ENCODE peak calls at places on chromosomes 3 and 15, in five cellular contexts. B, T, F, Z and L are unnamed samples.

GRCh38 chr3:170079466-170080165 is 41.8 kb downstream of the GPR160 start:
- DNase-seq in T (no peak), F (no peak), B (peak; percentile 18), Z (no peak), L (no peak)

GRCh38 chr3:159848348-159849118 is 140.1 kb upstream of the IL12A start:
- DNase-seq in Z (no peak), F (no peak), B (no peak), T (no peak), L (no peak)

GRCh38 chr3:42264399-42265058 is 1.5 kb downstream of the CCK start:
- DNase-seq in F (no peak), T (peak; percentile 50), Z (no peak), B (peak; percentile 16), L (no peak)

GRCh38 chr3:134476977-134477376 is 8.8 kb downstream of the ANAPC13 start:
- DNase-seq in T (peak; percentile 57), B (no peak), F (no peak), Z (no peak), L (no peak)

GRCh38 chr3:197736010-197736490 is 654 bp downstream of the RUBCN start:
- DNase-seq in T (peak; percentile 42), F (peak; percentile 62), B (no peak), Z (no peak), L (no peak)

GRCh38 chr3:156478931-156479330 is 76.0 kb downstream of the SSR3 start:
- DNase-seq in B (no peak), F (no peak), Z (no peak), T (no peak), L (no peak)

GRCh38 chr3:88385090-88385489 is 235.3 kb downstream of the C3orf38 start:
- DNase-seq in B (no peak), T (no peak), F (no peak), Z (no peak), L (no peak)

GRCh38 chr3:46875560-46875959 is 2.0 kb upstream of the PTH1R start:
- DNase-seq in F (no peak), Z (no peak), B (no peak), T (no peak), L (no peak)

GRCh38 chr3:46893146-46893748 is 15.7 kb downstream of the PTH1R start:
- DNase-seq in T (no peak), B (no peak), F (no peak), Z (no peak), L (no peak)

GRCh38 chr15:86060614-86061125 is 19.0 kb upstream of the AGBL1 start:
- DNase-seq in T (no peak), B (no peak), Z (no peak), F (no peak), L (no peak)

GRCh38 chr15:64686130-64686735 is 89.2 kb downstream of the RBPMS2 start:
- DNase-seq in T (peak; percentile 61), B (peak; percentile 63), F (no peak), Z (no peak), L (no peak)

GRCh38 chr15:95684693-95685115 is 645.8 kb upstream of the NR2F2 start:
- DNase-seq in F (no peak), Z (no peak), T (peak; percentile 64), B (peak; percentile 93), L (no peak)

GRCh38 chr15:95715919-95716318 is 614.6 kb upstream of the NR2F2 start:
- DNase-seq in Z (no peak), F (no peak), T (no peak), B (no peak), L (no peak)

GRCh38 chr3:38713121-38713520 is 63.6 kb upstream of the SCN5A start:
- DNase-seq in F (no peak), Z (no peak), B (no peak), T (no peak), L (peak; percentile 19)

GRCh38 chr15:81886586-81886985 is 159.2 kb downstream of the MEX3B start:
- DNase-seq in F (no peak), Z (no peak), T (no peak), B (peak; percentile 59), L (no peak)

GRCh38 chr15:63896336-63897115 is 62.8 kb upstream of the HERC1 start:
- DNase-seq in Z (no peak), B (peak; percentile 81), F (peak; percentile 40), T (peak; percentile 72), L (no peak)